ENCODE peak calls at places on chromosomes 5 and 9, in four cellular contexts. J is CD8-positive, alpha-beta T cell; F is mesendoderm; X is BE2C. K is an unnamed sample.

GRCh38 chr9:138051586-138052321 is 174.2 kb downstream of the CACNA1B start:
- DNase-seq in J (no peak), F (no peak), X (no peak), K (no peak)

GRCh38 chr5:79021753-79022152 is 36.6 kb upstream of the ARSB start:
- DNase-seq in J (no peak), F (peak; percentile 17), X (no peak), K (peak; percentile 18)

GRCh38 chr9:38226491-38226951 is 157.5 kb upstream of the SHB start:
- DNase-seq in J (no peak), F (peak; percentile 75), X (peak; percentile 52), K (no peak)

GRCh38 chr9:132478353-132478752 is 68.3 kb downstream of the CFAP77 start:
- DNase-seq in J (no peak), F (no peak), X (no peak), K (no peak)

GRCh38 chr5:64612349-64612961 is 77.8 kb upstream of the SHISAL2B start:
- DNase-seq in J (no peak), F (peak; percentile 81), X (peak; percentile 46), K (peak; percentile 49)

GRCh38 chr9:36191290-36191645 is 547 bp downstream of the CLTA start:
- DNase-seq in J (peak; percentile 35), F (peak; percentile 47), X (peak; percentile 17), K (peak; percentile 11)

GRCh38 chr9:113350937-113351336 is 1.6 kb downstream of the BSPRY start:
- DNase-seq in J (no peak), F (no peak), X (no peak), K (no peak)

GRCh38 chr5:67033893-67034605 is 162.6 kb downstream of the CD180 start:
- DNase-seq in J (no peak), F (no peak), X (no peak), K (no peak)

GRCh38 chr5:67214713-67215591 is 18.4 kb upstream of the CD180 start:
- DNase-seq in J (no peak), F (no peak), X (no peak), K (no peak)

GRCh38 chr5:136191304-136192014 is 1.5 kb downstream of the SMIM32 start:
- DNase-seq in J (no peak), F (peak; percentile 75), X (no peak), K (peak; percentile 32)
- H3K4me3 ChIP-seq in J (no peak overlapping the region), F (peak overlapping the region; percentile 19), X (no peak overlapping the region), K (peak overlapping the region; percentile 58)

GRCh38 chr5:88805151-88805784 is 77.7 kb downstream of the MEF2C start:
- DNase-seq in J (no peak), F (peak; percentile 32), X (no peak), K (no peak)
- H3K4me3 ChIP-seq in J (no peak overlapping the region), F (no peak overlapping the region), X (no peak overlapping the region), K (no peak overlapping the region)

GRCh38 chr5:73445708-73446630 is 2.6 kb downstream of the FOXD1 start:
- DNase-seq in J (no peak), F (no peak), X (no peak), K (no peak)
- H3K4me3 ChIP-seq in J (no peak overlapping the region), F (no peak overlapping the region), X (peak overlapping the region; percentile 37), K (peak overlapping the region; percentile 88)

DNA sequence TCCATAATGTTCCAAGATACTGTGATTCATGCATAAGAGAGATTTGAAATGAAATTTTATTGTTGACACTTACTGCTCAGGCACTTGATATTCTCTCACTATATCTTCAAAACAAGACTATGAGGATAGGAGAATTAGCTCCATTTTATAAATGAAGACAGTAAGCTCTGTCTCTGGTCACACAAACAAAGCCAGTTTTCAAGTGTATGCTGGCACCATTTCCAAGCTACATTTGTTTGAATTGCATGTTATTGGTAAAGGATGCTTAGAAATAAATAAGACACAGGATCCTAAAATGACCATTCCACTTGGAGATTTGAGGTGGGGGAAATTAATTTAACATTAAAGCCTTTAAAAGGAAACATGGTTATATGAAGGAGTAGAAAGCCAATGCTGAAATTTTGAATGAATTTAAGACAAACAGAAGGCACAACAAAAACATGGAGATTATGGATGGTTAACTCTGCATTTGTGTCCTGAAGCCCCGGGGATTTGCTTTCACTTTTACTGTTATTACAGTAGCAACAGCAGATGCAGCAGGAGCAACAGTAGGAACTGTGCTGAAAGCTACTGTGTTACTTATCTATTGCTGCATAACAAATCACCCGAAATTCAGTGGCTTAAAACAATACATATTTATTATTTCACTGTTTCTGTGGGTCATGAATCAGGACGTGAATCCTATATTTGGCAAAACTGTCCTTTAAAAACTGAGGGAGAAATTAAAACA is 79.7 kb upstream of the ASTN2 start:
- DNase-seq in J (no peak), F (no peak), X (no peak), K (no peak)
- H3K4me3 ChIP-seq in J (no peak overlapping the region), F (no peak overlapping the region), X (peak overlapping the region; percentile 33), K (no peak overlapping the region)

GRCh38 chr5:140145223-140145622 is 19.5 kb downstream of the IGIP start:
- DNase-seq in J (no peak), F (no peak), X (no peak), K (no peak)
- H3K4me3 ChIP-seq in J (no peak overlapping the region), F (no peak overlapping the region), X (peak overlapping the region; percentile 54), K (no peak overlapping the region)

DNA sequence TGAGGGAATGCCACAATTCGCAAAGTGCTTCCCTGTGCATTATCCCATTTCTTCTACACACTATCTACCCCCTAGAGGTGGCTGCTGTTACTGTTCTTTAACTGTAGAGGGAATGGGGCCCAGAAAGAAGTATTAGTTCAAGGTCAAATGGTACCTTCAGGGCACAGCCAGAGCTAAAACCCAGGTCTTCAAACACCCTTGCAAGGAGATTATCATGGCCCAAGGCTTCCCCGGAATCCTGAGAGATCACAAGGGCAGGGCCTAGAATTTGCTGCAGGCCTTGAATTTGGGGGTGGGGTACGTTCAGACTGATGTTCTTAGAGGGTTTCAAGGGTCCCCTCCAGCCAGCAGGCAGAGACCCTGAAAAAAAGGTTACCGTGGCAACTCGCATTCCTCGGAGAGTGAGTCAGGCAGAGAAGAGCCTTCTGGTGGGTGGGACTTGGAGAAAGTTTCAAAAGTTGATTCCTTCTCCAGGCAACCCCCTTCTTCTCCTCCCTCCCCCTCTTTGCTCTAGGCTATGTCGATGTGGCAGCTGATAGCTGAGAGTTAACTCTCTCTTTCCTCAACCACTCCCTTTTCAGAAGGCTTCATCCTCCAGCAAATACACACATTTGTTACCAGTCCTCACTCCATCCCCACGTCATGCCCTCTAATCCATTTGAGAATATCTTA is 1.9 kb downstream of the SPARC start:
- DNase-seq in J (no peak), F (peak; percentile 99), X (no peak), K (no peak)
- H3K4me3 ChIP-seq in J (no peak overlapping the region), F (peak overlapping the region; percentile 65), X (no peak overlapping the region), K (no peak overlapping the region)

GRCh38 chr5:80959138-80959537 is 1.0 kb upstream of the RASGRF2 start:
- DNase-seq in J (no peak), F (peak; percentile 65), X (no peak), K (no peak)

GRCh38 chr5:80955082-80955481 is 5.1 kb upstream of the RASGRF2 start:
- DNase-seq in J (no peak), F (no peak), X (no peak), K (no peak)

GRCh38 chr5:80958611-80959010 is 1.6 kb upstream of the RASGRF2 start:
- DNase-seq in J (no peak), F (no peak), X (no peak), K (no peak)

GRCh38 chr5:80956272-80956671 is 3.9 kb upstream of the RASGRF2 start:
- DNase-seq in J (no peak), F (no peak), X (no peak), K (no peak)

GRCh38 chr5:80957031-80957761 is 3.0 kb upstream of the RASGRF2 start:
- DNase-seq in J (no peak), F (peak; percentile 70), X (no peak), K (no peak)
- H3K4me3 ChIP-seq in J (no peak overlapping the region), F (no peak overlapping the region), X (no peak overlapping the region), K (no peak overlapping the region)

GRCh38 chr9:18926513-18926912 is 106.5 kb downstream of the SAXO1 start:
- DNase-seq in J (no peak), F (no peak), X (no peak), K (no peak)
- H3K4me3 ChIP-seq in J (no peak overlapping the region), F (no peak overlapping the region), X (no peak overlapping the region), K (no peak overlapping the region)

K was measured in WERI-Rb-1.